ENCODE peak calls at places on chromosomes 12 and 14, in four cellular contexts. One of them, this sample, is unnamed.

GRCh38 chr12:28937196-28937595 is 211.9 kb upstream of the FAR2 start:
- DNase-seq in Calu3: no peak
- DNase-seq in PC-9: peak
- DNase-seq in heart left ventricle: no peak
- DNase-seq in this sample: peak

GRCh38 chr12:111066744-111067437 is 146.5 kb upstream of the MYL2 start:
- DNase-seq in Calu3: no peak
- DNase-seq in heart left ventricle: no peak
- DNase-seq in PC-9: no peak
- DNase-seq in this sample: peak

GRCh38 chr12:29234965-29235364 is 85.9 kb downstream of the FAR2 start:
- DNase-seq in PC-9: peak
- DNase-seq in heart left ventricle: no peak
- DNase-seq in Calu3: no peak
- DNase-seq in this sample: no peak

GRCh38 chr12:30423330-30423729 is 272.3 kb downstream of the IPO8 start:
- DNase-seq in heart left ventricle: no peak
- DNase-seq in PC-9: no peak
- DNase-seq in Calu3: no peak
- DNase-seq in this sample: no peak

GRCh38 chr14:98181768-98182167 is 1090.2 kb downstream of the BCL11B start:
- DNase-seq in heart left ventricle: no peak
- DNase-seq in Calu3: no peak
- DNase-seq in PC-9: no peak
- DNase-seq in this sample: no peak

GRCh38 chr12:29374913-29375312 is 6.1 kb downstream of the ERGIC2 start:
- DNase-seq in PC-9: no peak
- DNase-seq in Calu3: no peak
- DNase-seq in heart left ventricle: no peak
- DNase-seq in this sample: no peak

GRCh38 chr14:46432516-46432915 is 219.1 kb downstream of the RPL10L start:
- DNase-seq in PC-9: no peak
- DNase-seq in heart left ventricle: no peak
- DNase-seq in Calu3: no peak
- DNase-seq in this sample: peak

GRCh38 chr12:64240781-64241180 is 18.7 kb upstream of the KICS2 start:
- DNase-seq in PC-9: no peak
- DNase-seq in heart left ventricle: no peak
- DNase-seq in Calu3: no peak
- DNase-seq in this sample: no peak

GRCh38 chr14:104773505-104774452 is 20.8 kb downstream of the SIVA1 start:
- DNase-seq in PC-9: no peak
- DNase-seq in Calu3: no peak
- DNase-seq in heart left ventricle: no peak
- DNase-seq in this sample: no peak

GRCh38 chr14:22190411-22191191 is 398.4 kb downstream of the DAD1 start:
- DNase-seq in PC-9: peak
- DNase-seq in Calu3: no peak
- DNase-seq in heart left ventricle: no peak
- DNase-seq in this sample: no peak

GRCh38 chr12:107844312-107844921 is 69.9 kb downstream of the ASCL4 start:
- DNase-seq in PC-9: no peak
- DNase-seq in heart left ventricle: no peak
- DNase-seq in Calu3: no peak
- DNase-seq in this sample: peak

GRCh38 chr14:52876311-52876710 is 74.5 kb downstream of the FERMT2 start:
- DNase-seq in heart left ventricle: no peak
- DNase-seq in PC-9: no peak
- DNase-seq in Calu3: no peak
- DNase-seq in this sample: no peak

GRCh38 chr12:49335955-49336644 is 888 bp downstream of the C1QL4 start:
- DNase-seq in Calu3: no peak
- DNase-seq in PC-9: no peak
- DNase-seq in heart left ventricle: no peak
- DNase-seq in this sample: peak

GRCh38 chr12:48198619-48198973 is 4.5 kb downstream of the OR10AD1 start:
- DNase-seq in PC-9: no peak
- DNase-seq in Calu3: peak
- DNase-seq in heart left ventricle: peak
- DNase-seq in this sample: no peak

GRCh38 chr14:100533647-100534485 is 53.4 kb downstream of the BEGAIN start:
- DNase-seq in heart left ventricle: peak
- DNase-seq in Calu3: no peak
- DNase-seq in PC-9: no peak
- DNase-seq in this sample: no peak

GRCh38 chr14:103334644-103335603 is 887 bp downstream of the EIF5 start:
- DNase-seq in heart left ventricle: peak
- DNase-seq in Calu3: peak
- DNase-seq in PC-9: peak
- DNase-seq in this sample: peak

DNA sequence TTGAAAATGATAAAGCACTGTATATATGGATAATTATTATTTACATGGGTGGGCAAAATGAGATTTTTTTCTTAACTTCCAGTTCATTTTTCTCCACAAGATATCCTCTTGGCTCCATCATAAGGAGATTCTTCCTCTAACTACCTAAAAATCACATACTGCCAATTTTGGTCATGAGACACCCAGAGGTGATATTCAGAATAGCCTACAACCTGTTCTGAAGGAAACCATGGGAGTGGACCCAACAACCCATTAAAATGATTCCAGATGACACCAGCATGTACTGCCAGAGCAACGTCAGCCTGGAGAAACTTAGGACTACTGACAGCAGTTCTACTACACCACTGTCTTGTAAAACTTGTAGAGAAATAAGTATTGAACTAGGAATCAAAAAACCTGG is 136.3 kb upstream of the TMPO start:
- DNase-seq in Calu3: no peak
- DNase-seq in heart left ventricle: no peak
- DNase-seq in PC-9: no peak
- DNase-seq in this sample: no peak
- TF ChIP-seq CTCF in Calu3: no peak
- TF ChIP-seq CTCF in heart left ventricle: no peak
- TF ChIP-seq CTCF in PC-9: no peak
- TF ChIP-seq CTCF in this sample: peak

GRCh38 chr14:24308342-24309124 is 756 bp upstream of the CIDEB start:
- DNase-seq in heart left ventricle: no peak
- DNase-seq in Calu3: no peak
- DNase-seq in PC-9: no peak
- DNase-seq in this sample: no peak
- TF ChIP-seq CTCF in heart left ventricle: no peak
- TF ChIP-seq CTCF in Calu3: no peak
- TF ChIP-seq CTCF in PC-9: no peak
- TF ChIP-seq CTCF in this sample: peak

DNA sequence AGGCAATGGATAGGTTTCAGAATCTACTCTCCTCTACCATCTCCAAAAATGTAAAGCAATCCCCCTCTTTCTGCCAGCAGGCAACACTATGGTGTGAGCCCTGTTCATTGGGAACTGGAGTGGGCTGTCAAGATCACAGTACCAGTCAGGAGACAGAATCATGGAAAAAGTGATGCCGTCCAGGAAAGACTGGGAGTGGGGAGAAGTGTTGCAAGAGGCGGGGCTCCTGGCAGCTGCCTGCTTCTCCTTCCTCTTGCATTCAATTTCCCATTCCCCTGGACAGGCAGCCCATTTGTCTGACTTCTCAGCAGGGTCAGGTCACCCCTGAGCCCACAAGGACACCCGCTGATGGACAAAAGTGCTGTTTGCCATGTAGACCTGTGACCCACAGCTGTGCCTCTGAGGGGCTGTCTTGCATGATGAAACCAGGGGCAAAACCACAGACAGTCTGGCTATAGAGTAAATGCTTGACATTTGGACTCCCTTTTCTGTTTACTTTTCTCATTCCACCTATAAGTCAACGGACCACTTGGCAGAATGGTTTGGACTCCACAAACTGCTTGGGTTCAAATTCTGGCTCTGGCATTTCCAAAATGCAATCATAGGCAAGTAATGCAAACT is 30.1 kb upstream of the RPH3A start:
- DNase-seq in Calu3: no peak
- DNase-seq in heart left ventricle: no peak
- DNase-seq in PC-9: no peak
- DNase-seq in this sample: peak
- TF ChIP-seq CTCF in Calu3: no peak
- TF ChIP-seq CTCF in heart left ventricle: no peak
- TF ChIP-seq CTCF in PC-9: no peak
- TF ChIP-seq CTCF in this sample: no peak

DNA sequence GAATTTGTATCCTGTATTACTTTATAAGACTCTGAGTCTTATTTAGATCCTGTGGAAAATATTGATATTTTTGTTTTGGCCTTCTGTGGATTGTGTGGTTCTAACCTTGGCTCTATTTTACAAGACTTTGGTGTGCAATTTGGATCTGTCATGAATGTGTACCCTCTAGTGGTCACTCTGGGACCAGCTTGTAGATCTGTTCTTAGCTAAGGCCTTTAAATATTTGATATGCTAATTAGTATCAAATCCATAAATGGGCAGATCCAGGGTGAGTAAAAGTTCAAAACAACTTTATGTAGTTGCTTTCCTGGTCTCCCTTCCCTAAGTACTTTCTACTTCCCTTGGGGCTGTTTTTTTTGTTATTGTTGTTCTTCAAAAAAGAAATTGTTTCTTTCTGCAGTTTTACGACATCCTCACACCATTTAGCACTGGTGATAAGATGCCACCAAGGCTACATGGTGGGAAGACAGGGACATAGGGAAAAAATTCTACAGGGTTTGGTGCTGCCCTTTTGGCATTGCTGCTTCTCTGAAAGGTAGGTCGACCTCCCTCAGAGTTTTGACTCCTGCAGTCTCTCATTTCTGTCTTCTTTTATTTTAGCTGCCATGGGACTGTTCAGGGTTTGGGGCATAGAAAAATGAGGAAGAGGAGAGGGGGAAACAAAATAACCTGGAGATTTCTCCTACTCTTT is 238.5 kb downstream of the GPHN start:
- DNase-seq in heart left ventricle: no peak
- DNase-seq in Calu3: peak
- DNase-seq in PC-9: no peak
- DNase-seq in this sample: no peak
- TF ChIP-seq CTCF in heart left ventricle: peak
- TF ChIP-seq CTCF in Calu3: peak
- TF ChIP-seq CTCF in PC-9: peak
- TF ChIP-seq CTCF in this sample: peak

DNA sequence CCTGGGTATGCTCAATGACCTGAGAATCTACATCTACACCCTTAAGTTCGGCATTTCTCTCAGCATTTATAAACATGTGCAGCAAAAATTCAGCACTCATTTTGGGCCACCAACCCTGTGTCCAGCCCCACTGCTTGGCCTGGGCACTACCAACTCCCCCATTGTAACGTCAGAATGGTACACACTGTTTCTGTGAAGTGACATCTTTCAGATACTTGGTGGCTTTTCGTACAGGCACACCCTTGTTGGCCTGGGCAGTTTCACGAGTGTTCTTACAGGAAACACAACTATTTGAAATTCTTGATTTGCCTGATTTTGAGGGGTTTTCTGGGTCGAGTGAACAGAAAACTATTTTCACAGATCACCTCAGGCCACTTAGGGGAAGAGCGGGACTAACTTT is 46.0 kb downstream of the TSHR start:
- DNase-seq in PC-9: no peak
- DNase-seq in Calu3: no peak
- DNase-seq in heart left ventricle: no peak
- DNase-seq in this sample: no peak
- TF ChIP-seq CTCF in PC-9: no peak
- TF ChIP-seq CTCF in Calu3: no peak
- TF ChIP-seq CTCF in heart left ventricle: no peak
- TF ChIP-seq CTCF in this sample: no peak